ENCODE peak calls at places on chromosome 18, in seven cellular contexts. L, U, J, D, M, A and F are unnamed samples.

GRCh38 chr18:36406805-36407204 is 109.3 kb downstream of the FHOD3 start:
- DNase-seq in L (no peak), U (no peak), J (no peak), D (no peak), M (no peak), A (no peak), F (no peak)

GRCh38 chr18:30903566-30903965 is 139.0 kb downstream of the DSC3 start:
- DNase-seq in L (no peak), U (no peak), J (no peak), D (no peak), M (no peak), A (no peak), F (no peak)

GRCh38 chr18:22471546-22472131 is 53.9 kb upstream of the CTAGE1 start:
- DNase-seq in L (no peak), U (no peak), J (no peak), D (peak; percentile 35), M (no peak), A (no peak), F (peak; percentile 60)

GRCh38 chr18:2723207-2723606 is 67.7 kb downstream of the SMCHD1 start:
- DNase-seq in L (no peak), U (no peak), J (no peak), D (no peak), M (no peak), A (no peak), F (peak; percentile 3)

GRCh38 chr18:76518543-76519155 is 23.6 kb upstream of the ZNF516 start:
- DNase-seq in L (no peak), U (no peak), J (no peak), D (peak; percentile 32), M (no peak), A (peak; percentile 74), F (no peak)

GRCh38 chr18:21230436-21230835 is 11.6 kb upstream of the GREB1L start:
- DNase-seq in L (peak; percentile 35), U (no peak), J (no peak), D (no peak), M (no peak), A (no peak), F (peak; percentile 55)

GRCh38 chr18:1505856-1506255 is 601.2 kb downstream of the ADCYAP1 start:
- DNase-seq in L (no peak), U (no peak), J (no peak), D (no peak), M (no peak), A (no peak), F (no peak)

GRCh38 chr18:55588001-55588875 is at the start of gene TCF4:
- DNase-seq in L (peak; percentile 17), U (no peak), J (no peak), D (peak; percentile 43), M (peak; percentile 11), A (peak; percentile 67), F (peak; percentile 73)

GRCh38 chr18:46751882-46752281 is 5.0 kb downstream of the ST8SIA5 start:
- DNase-seq in L (no peak), U (no peak), J (no peak), D (no peak), M (no peak), A (no peak), F (no peak)

GRCh38 chr18:45845410-45845809 is 19.9 kb downstream of the SIGLEC15 start:
- DNase-seq in L (no peak), U (no peak), J (no peak), D (no peak), M (no peak), A (no peak), F (no peak)

GRCh38 chr18:74775239-74775638 is 177.6 kb downstream of the ZNF407 start:
- DNase-seq in L (no peak), U (no peak), J (no peak), D (peak; percentile 57), M (no peak), A (no peak), F (peak; percentile 73)

GRCh38 chr18:8380926-8381325 is 228.3 kb upstream of the RAB12 start:
- DNase-seq in L (no peak), U (no peak), J (no peak), D (no peak), M (no peak), A (no peak), F (no peak)

GRCh38 chr18:13316066-13316465 is 97.5 kb downstream of the LDLRAD4 start:
- DNase-seq in L (no peak), U (no peak), J (no peak), D (no peak), M (no peak), A (no peak), F (no peak)

GRCh38 chr18:23036611-23037259 is 98.5 kb upstream of the CABLES1 start:
- DNase-seq in L (no peak), U (no peak), J (no peak), D (no peak), M (no peak), A (no peak), F (no peak)

GRCh38 chr18:48894266-48894600 is 56.5 kb downstream of the SMAD7 start:
- DNase-seq in L (no peak), U (no peak), J (no peak), D (no peak), M (no peak), A (no peak), F (no peak)

GRCh38 chr18:56374005-56374655 is 264.3 kb downstream of the TXNL1 start:
- DNase-seq in L (no peak), U (no peak), J (no peak), D (peak; percentile 15), M (no peak), A (no peak), F (peak; percentile 35)

GRCh38 chr18:32896781-32897547 is 124.1 kb upstream of the KLHL14 start:
- DNase-seq in L (no peak), U (no peak), J (no peak), D (no peak), M (no peak), A (no peak), F (no peak)

GRCh38 chr18:3970929-3971328 is 484.2 kb downstream of the DLGAP1 start:
- DNase-seq in L (no peak), U (no peak), J (no peak), D (no peak), M (no peak), A (peak; percentile 23), F (no peak)